ENCODE peak calls at places on chromosomes 4 and X, in nine cellular contexts. T is cardiac muscle cell, V is fibroblast of mammary gland, W is A673, O is H9, Z is HTR-8/SVneo, M is cardiac fibroblast, H is kidney epithelial cell, N is Right ventricle myocardium inferior. Q is an unnamed sample.

GRCh38 chr4:109930872-109931271 is 18.2 kb downstream of the EGF start:
- DNase-seq in T (no peak), V (no peak), W (no peak), O (no peak), Z (no peak), M (no peak), H (no peak), N (no peak), Q (no peak)

GRCh38 chr4:3862640-3863420 is 96.6 kb downstream of the ADRA2C start:
- DNase-seq in T (no peak), V (no peak), W (no peak), O (peak), Z (no peak), M (no peak), H (no peak), N (no peak), Q (no peak)

GRCh38 chr4:6740347-6740746 is 24.4 kb downstream of the BLOC1S4 start:
- DNase-seq in T (no peak), V (no peak), W (no peak), O (no peak), Z (no peak), M (no peak), H (no peak), N (no peak), Q (no peak)

GRCh38 chr4:139689093-139689722 is 23.6 kb downstream of the MGST2 start:
- DNase-seq in T (no peak), V (peak), W (no peak), O (no peak), Z (no peak), M (no peak), H (no peak), N (no peak), Q (no peak)

GRCh38 chr4:165478260-165478659 is 99.5 kb downstream of the CPE start:
- DNase-seq in T (no peak), V (no peak), W (no peak), O (no peak), Z (no peak), M (no peak), H (no peak), N (no peak), Q (no peak)

GRCh38 chr4:155705664-155706063 is 39.0 kb downstream of the GUCY1A1 start:
- DNase-seq in T (peak), V (peak), W (no peak), O (no peak), Z (no peak), M (peak), H (peak), N (no peak), Q (no peak)

GRCh38 chrX:53223955-53224859 is 800 bp downstream of the KDM5C start:
- DNase-seq in T (peak), V (peak), W (no peak), O (no peak), Z (no peak), M (peak), H (peak), N (no peak), Q (peak)

GRCh38 chrX:23938690-23939089 is 30.9 kb downstream of the CXorf58 start:
- DNase-seq in T (no peak), V (peak), W (no peak), O (no peak), Z (no peak), M (peak), H (no peak), N (no peak), Q (no peak)

GRCh38 chrX:127649011-127649410 is 403.2 kb downstream of the ACTRT1 start:
- DNase-seq in T (no peak), V (no peak), W (no peak), O (no peak), Z (no peak), M (no peak), H (no peak), N (no peak), Q (no peak)

GRCh38 chrX:23511783-23512182 is 155.5 kb upstream of the PRDX4 start:
- DNase-seq in T (no peak), V (no peak), W (no peak), O (no peak), Z (no peak), M (no peak), H (no peak), N (no peak), Q (no peak)

GRCh38 chr4:167906851-167907250 is 185.5 kb upstream of the ANXA10 start:
- DNase-seq in T (no peak), V (peak), W (no peak), O (no peak), Z (no peak), M (no peak), H (no peak), N (no peak), Q (no peak)

GRCh38 chr4:40687676-40688389 is 58.2 kb upstream of the RBM47 start:
- DNase-seq in T (no peak), V (no peak), W (no peak), O (no peak), Z (no peak), M (peak), H (no peak), N (no peak), Q (no peak)

GRCh38 chr4:114561590-114561989 is 37.0 kb upstream of the UGT8 start:
- DNase-seq in T (no peak), V (no peak), W (no peak), O (no peak), Z (no peak), M (no peak), H (no peak), N (no peak), Q (no peak)

GRCh38 chr4:113316879-113317278 is 267.4 kb downstream of the ANK2 start:
- DNase-seq in T (no peak), V (peak), W (no peak), O (no peak), Z (no peak), M (no peak), H (no peak), N (no peak), Q (no peak)

GRCh38 chrX:38578152-38578551 is 16.8 kb downstream of the TSPAN7 start:
- DNase-seq in T (no peak), V (no peak), W (no peak), O (no peak), Z (no peak), M (no peak), H (no peak), N (no peak), Q (no peak)

GRCh38 chr4:150021483-150021882 is 56.8 kb upstream of the DCLK2 start:
- DNase-seq in T (no peak), V (no peak), W (no peak), O (no peak), Z (no peak), M (no peak), H (no peak), N (no peak), Q (no peak)

GRCh38 chr4:2059034-2059725 is at the start of gene NAT8L:
- DNase-seq in T (peak), V (no peak), W (peak), O (peak), Z (peak), M (peak), H (no peak), N (peak), Q (peak)

Q was measured in activated CD4-positive, alpha-beta T cell treated with anti-CD3 and anti-CD28 coated beads, Interleukin-2, amount 50 U/mL, for 48 hours.